ENCODE peak calls at places on chromosomes 6 and 20, in four cellular contexts. L is body of pancreas, T is psoas muscle, M is suprapubic skin. J is an unnamed sample.

GRCh38 chr6:116268589-116269293 is 11.0 kb downstream of the TSPYL1 start:
- DNase-seq in L (no peak), M (no peak), T (no peak), J (peak)

GRCh38 chr20:52972965-52973819 is 1.0 kb downstream of the TSHZ2 start:
- DNase-seq in T (peak), M (peak), L (peak), J (no peak)

GRCh38 chr6:135739288-135739687 is 112.2 kb upstream of the PDE7B start:
- DNase-seq in T (no peak), L (no peak), M (no peak), J (peak)

GRCh38 chr6:45118684-45119230 is 209.4 kb upstream of the RUNX2 start:
- DNase-seq in M (no peak), L (no peak), T (no peak), J (no peak)

GRCh38 chr6:142374090-142374783 is 72.4 kb downstream of the ADGRG6 start:
- DNase-seq in L (no peak), T (no peak), M (no peak), J (no peak)

GRCh38 chr20:25065625-25066338 is 7.8 kb upstream of the ACSS1 start:
- DNase-seq in L (peak), M (peak), T (peak), J (peak)

GRCh38 chr6:11218827-11219826 is 13.3 kb downstream of the NEDD9 start:
- DNase-seq in L (peak), M (no peak), T (no peak), J (peak)

GRCh38 chr6:15457121-15457646 is 205.6 kb downstream of the DTNBP1 start:
- DNase-seq in M (no peak), T (no peak), L (no peak), J (no peak)

GRCh38 chr20:15977026-15977425 is 596.2 kb downstream of the KIF16B start:
- DNase-seq in L (no peak), M (no peak), T (no peak), J (no peak)

GRCh38 chr6:148288566-148288965 is 54.1 kb upstream of the SASH1 start:
- DNase-seq in L (no peak), M (no peak), T (no peak), J (no peak)

GRCh38 chr6:94344866-94345265 is 925.5 kb upstream of the EPHA7 start:
- DNase-seq in M (no peak), T (no peak), L (no peak), J (no peak)

DNA sequence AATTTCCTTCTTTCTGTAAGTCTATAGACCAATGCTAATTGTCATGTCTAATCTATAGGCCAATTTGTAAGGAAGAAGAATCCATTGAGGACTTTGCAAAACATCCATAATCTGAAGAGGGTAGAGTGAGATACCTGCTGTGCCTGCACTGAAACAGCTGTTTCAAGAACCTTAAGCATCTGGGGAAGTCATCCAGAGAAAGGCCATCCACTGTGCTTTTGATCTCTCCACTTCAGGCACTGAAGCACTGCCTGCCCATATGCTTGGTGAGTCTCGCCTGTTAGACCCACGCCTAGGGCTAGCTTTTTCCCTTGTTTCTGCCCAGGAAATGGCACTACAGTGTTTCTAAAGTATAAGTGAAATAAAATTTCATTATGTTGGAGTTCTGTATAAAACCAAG is 921.8 kb upstream of the EPHA7 start:
- DNase-seq in L (no peak), T (no peak), M (no peak), J (no peak)
- H3K4me3 ChIP-seq in L (no peak), T (no peak), M (no peak), J (no peak)

DNA sequence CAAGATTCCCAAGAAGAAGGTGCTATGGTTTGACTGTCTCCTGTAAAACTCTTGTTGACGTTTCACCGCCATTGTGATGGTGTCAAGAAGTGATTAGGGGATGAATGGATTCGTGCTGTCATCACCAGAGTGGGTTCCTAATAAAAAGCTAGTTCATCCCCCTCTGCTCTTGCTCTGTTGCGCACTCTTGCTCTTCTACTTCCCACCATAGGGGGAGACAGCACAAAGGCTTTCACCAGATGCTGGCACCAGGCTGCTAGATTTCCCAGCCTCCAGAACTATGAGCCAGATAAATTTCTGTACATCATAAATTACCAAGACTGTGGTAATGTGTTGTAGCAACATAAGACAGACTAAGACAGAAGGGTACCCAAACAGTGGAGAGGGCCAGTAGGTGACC is 21.6 kb upstream of the CCDC28A start:
- DNase-seq in T (no peak), L (no peak), M (no peak), J (no peak)
- TF ChIP-seq CTCF in T (no peak), L (no peak), M (no peak), J (no peak)

GRCh38 chr6:29976253-29976587 is 33.9 kb downstream of the HLA-A start:
- DNase-seq in M (no peak), L (no peak), T (no peak), J (no peak)

GRCh38 chr6:29975561-29975907 is 33.2 kb downstream of the HLA-A start:
- DNase-seq in T (no peak), L (no peak), M (no peak), J (no peak)

GRCh38 chr6:29976588-29977424 is 34.5 kb downstream of the HLA-A start:
- DNase-seq in M (peak), T (peak), L (peak), J (peak)

GRCh38 chr6:29974901-29975560 is 32.7 kb downstream of the HLA-A start:
- DNase-seq in T (no peak), L (no peak), M (no peak), J (no peak)

GRCh38 chr6:29977425-29977727 is 35.0 kb downstream of the HLA-A start:
- DNase-seq in T (no peak), L (no peak), M (no peak), J (no peak)
- H3K4me3 ChIP-seq in T (peak), L (peak), M (peak), J (peak)

DNA sequence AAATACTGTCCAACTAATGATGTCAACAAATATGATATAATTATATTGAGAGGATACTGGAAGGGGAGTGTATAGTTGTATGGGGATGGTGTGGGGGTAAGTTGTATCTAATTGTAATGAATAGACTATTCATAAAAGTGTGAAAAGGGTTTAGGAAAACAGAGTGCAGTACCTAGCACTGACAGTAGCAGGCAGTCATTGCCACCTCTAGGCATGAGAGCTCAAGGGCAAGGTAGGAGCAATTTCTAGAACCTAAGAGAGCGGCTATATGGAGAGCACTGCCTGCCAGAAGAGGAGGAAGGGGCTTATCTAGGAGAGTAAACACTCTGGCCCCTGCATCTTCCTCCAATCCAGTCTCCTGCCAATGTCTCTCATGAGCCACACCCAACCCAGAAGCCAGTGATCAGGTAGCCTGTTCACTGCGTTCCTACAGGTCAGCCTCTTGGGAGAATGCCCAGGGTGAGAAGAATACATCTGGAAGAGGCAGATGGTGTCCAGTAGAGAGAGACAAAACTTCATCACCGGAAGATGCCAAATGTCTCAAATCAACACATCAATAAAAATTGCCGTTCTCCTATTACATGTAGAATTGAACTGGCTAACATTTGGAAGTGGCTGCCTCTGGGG is 200.0 kb downstream of the LY86 start:
- DNase-seq in L (peak), T (no peak), M (no peak), J (peak)
- TF ChIP-seq CTCF in L (peak), T (peak), M (no peak), J (peak)

GRCh38 chr6:149962461-149963211 is 1.1 kb upstream of the ULBP1 start:
- DNase-seq in T (no peak), M (no peak), L (no peak), J (no peak)
- H3K4me3 ChIP-seq in T (no peak), M (peak), L (no peak), J (peak)

DNA sequence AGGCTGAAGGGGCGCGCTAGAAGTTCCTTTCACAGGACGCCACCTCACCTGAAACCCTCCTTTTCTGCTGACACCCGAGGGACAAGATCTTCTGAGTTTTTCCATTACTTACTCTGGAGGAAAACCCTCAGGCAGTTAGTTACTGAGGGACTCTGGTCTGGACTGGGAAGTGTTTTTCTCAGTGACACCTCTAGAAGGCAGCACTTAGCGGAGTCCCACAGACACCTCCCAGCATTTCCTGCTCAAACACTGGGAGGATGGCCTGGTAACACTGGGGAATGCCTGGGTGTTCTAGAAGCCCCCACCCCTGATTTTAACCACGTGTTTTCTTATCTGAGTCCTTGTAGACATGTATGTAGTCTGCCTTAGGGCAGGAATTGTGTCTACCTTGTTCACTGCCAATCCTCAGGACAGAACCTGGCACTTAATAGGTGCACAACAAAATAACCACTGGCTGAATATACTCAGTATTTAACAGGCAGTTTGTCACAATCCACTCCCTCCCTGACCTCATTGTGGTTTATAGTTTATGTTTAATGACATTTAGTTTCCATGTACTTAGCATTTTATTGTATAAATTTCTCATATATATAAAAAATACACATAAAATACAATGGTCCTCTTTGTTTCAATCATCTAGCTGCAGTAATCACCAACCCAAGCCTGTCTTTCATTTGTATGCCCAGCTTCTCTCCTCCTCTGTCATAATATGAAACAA is 4.8 kb downstream of the GSTA3 start:
- DNase-seq in L (no peak), T (no peak), M (no peak), J (peak)
- TF ChIP-seq CTCF in L (no peak), T (no peak), M (no peak), J (peak)

GRCh38 chr6:156976144-156977088 is 199.2 kb downstream of the ARID1B start:
- DNase-seq in L (no peak), T (no peak), M (no peak), J (no peak)
- H3K4me3 ChIP-seq in L (no peak), T (peak), M (peak), J (peak)